ENCODE peak calls at places on chromosome 15, in eight cellular contexts. F is suprapubic skin, A is astrocyte of the spinal cord, Y is A549, D is lower lobe of right lung, V is upper lobe of right lung, M is foreskin fibroblast, J is brain microvascular endothelial cell. K is an unnamed sample.

GRCh38 chr15:80233511-80234080 is 18.4 kb downstream of the CTXND1 start:
- DNase-seq in D (no peak), M (no peak), J (no peak), F (no peak), Y (no peak), A (no peak), V (no peak), K (no peak)

GRCh38 chr15:37204698-37205097 is 104.3 kb upstream of the MEIS2 start:
- DNase-seq in V (no peak), D (no peak), M (no peak), A (no peak), J (no peak), Y (no peak), F (no peak), K (no peak)

GRCh38 chr15:65833501-65834220 is 35.6 kb upstream of the RAB11A start:
- DNase-seq in J (no peak), Y (no peak), V (no peak), D (no peak), M (peak; percentile 23), F (no peak), A (no peak), K (no peak)

GRCh38 chr15:62719316-62719715 is 323.2 kb upstream of the TPM1 start:
- DNase-seq in J (peak; percentile 4), Y (no peak), V (no peak), D (no peak), M (peak; percentile 47), F (no peak), A (peak; percentile 30), K (peak; percentile 77)

GRCh38 chr15:43872416-43873020 is 45.7 kb downstream of the WDR76 start:
- DNase-seq in D (no peak), F (no peak), J (peak; percentile 76), V (no peak), Y (peak; percentile 56), A (peak; percentile 79), M (peak; percentile 90), K (peak; percentile 83)

GRCh38 chr15:40464595-40465185 is 6.1 kb upstream of the CHST14 start:
- DNase-seq in Y (no peak), M (no peak), D (no peak), J (no peak), V (no peak), F (no peak), A (no peak), K (no peak)

GRCh38 chr15:90305932-90306331 is 40.5 kb downstream of the NGRN start:
- DNase-seq in M (no peak), D (no peak), J (no peak), V (no peak), F (no peak), A (no peak), Y (no peak), K (peak; percentile 13)

GRCh38 chr15:65414841-65415621 is 7.7 kb downstream of the IGDCC4 start:
- DNase-seq in Y (peak; percentile 71), F (no peak), M (peak; percentile 64), A (peak; percentile 89), D (no peak), J (peak; percentile 60), V (no peak), K (peak; percentile 18)

GRCh38 chr15:74234598-74234875 is 1.6 kb upstream of the CCDC33 start:
- DNase-seq in F (no peak), J (no peak), A (no peak), D (no peak), V (no peak), M (no peak), Y (no peak), K (no peak)

GRCh38 chr15:33086500-33087141 is 107.9 kb downstream of the FMN1 start:
- DNase-seq in A (peak; percentile 82), M (peak; percentile 85), F (no peak), J (peak; percentile 49), Y (peak; percentile 40), V (no peak), D (no peak), K (peak; percentile 82)
- TF ChIP-seq CTCF in A (peak; percentile 65), M (peak; percentile 54), F (peak; percentile 19), J (peak; percentile 59), Y (peak; percentile 88), V (peak; percentile 56), D (peak; percentile 56), K (peak; percentile 80)

GRCh38 chr15:92399271-92399670 is 5.6 kb downstream of the ST8SIA2 start:
- DNase-seq in Y (no peak), V (no peak), F (no peak), D (no peak), A (no peak), J (no peak), M (no peak), K (no peak)
- TF ChIP-seq CTCF in Y (no peak), V (no peak), F (no peak), D (no peak), A (no peak), J (no peak), M (no peak), K (no peak)

DNA sequence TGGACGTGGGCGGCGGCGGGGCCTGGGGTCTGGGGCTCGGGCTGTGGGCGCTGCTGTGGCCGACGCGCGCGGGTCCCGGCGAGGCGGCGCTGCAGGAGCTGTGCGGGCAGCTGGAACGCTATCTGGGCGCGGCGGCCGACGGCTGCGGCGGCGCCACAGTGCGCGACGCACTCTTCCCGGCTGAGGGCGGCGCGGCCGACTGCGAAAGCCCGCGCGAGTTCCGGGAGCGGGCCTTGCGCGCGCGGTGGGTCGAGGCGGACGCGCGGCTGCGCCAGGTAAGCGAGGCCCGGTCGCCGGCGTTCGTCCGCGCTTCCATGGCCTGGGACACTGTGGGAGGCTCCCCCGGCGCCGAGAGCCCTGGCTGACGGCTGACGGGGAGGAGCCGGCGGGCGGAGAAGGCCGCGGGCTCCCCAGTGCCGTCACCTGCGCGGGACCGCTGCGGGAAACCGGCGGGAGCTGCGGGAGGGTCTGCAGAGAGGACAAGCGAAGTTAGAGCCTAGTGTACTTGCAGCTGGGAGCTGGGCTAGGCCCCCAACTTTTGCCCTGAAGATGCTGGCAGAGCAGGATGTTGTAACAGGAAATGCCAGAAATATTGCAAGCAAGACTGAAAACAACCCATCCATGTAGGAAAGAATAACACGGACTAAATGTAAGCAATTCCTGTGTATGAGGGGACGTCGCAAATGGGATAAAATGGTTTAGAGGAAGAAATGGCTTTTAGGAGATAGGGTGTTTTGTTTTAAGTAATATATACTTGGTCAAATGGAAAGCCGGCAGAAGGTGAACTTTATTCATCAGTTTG is 834 bp downstream of the WHAMM start:
- DNase-seq in A (peak; percentile 49), Y (no peak), F (peak; percentile 69), J (no peak), V (peak; percentile 76), M (peak; percentile 66), D (peak; percentile 63), K (peak; percentile 75)
- TF ChIP-seq CTCF in A (no peak), Y (peak; percentile 37), F (no peak), J (no peak), V (no peak), M (no peak), D (no peak), K (no peak)

DNA sequence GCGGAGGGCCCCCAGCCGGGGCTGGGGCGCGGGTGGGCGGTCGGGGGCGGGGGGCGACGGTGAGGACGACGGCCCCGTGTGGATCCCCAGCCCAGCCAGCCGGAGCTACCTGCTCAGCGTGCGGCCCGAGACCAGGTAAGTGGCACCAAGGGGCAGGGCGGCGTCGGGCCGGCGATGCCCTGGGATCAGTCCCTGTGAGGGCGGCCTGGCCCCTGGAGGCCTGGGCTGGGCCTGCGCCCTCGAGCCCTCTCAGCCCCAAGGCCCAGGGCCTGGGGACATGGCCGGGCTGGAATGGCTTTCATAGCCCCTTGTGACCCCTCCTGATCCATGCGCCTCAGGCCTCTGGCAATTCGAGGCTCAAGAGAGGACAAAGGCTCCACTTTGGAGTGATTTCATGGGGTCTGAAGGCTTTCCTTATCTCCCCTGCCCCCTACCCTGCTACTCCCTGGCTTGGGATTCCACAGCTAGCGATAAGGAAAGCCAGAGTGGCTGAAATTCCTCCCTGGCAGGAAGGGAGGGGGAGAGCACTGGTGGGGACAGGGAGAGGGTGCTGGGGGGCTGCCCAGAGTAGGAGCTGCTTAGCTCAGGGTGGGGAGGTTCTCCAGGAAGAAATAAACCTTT is 415 bp downstream of the ALPK3 start:
- DNase-seq in F (no peak), Y (no peak), J (no peak), V (peak; percentile 74), A (no peak), D (no peak), M (no peak), K (no peak)
- TF ChIP-seq CTCF in F (no peak), Y (no peak), J (peak; percentile 18), V (no peak), A (no peak), D (no peak), M (no peak), K (no peak)

DNA sequence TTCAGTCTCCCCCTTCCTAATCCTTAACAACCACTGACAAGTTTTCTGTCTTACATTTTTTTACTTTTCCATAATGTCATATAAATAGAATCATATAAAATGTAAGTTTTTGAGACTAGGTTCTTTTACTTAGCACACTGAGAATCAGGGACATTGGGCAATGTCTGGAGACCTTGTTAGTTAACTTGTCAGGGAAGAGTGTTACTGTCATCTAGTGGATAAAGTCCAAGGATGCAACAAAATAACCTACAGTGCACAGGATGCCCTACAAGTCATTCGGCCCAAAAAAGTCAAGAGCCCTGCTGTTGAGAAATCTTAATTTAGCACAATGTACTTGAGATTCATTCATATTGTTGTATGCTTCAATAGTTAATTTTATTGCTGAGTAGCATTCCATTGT is 95.6 kb upstream of the MCTP2 start:
- DNase-seq in A (no peak), V (no peak), J (no peak), F (no peak), Y (no peak), D (no peak), M (peak; percentile 4), K (peak; percentile 3)
- TF ChIP-seq CTCF in A (peak; percentile 27), V (no peak), J (no peak), F (no peak), Y (no peak), D (no peak), M (no peak), K (peak; percentile 11)

GRCh38 chr15:36161108-36161507 is 418.3 kb upstream of the CDIN1 start:
- DNase-seq in D (no peak), A (no peak), M (no peak), V (no peak), F (no peak), Y (no peak), J (no peak), K (no peak)

GRCh38 chr15:36156855-36157521 is 422.4 kb upstream of the CDIN1 start:
- DNase-seq in J (no peak), F (peak; percentile 67), Y (no peak), V (no peak), A (peak; percentile 35), D (no peak), M (peak; percentile 73), K (peak; percentile 93)

GRCh38 chr15:36161781-36162212 is 417.6 kb upstream of the CDIN1 start:
- DNase-seq in F (peak; percentile 66), A (peak; percentile 24), M (peak; percentile 75), V (no peak), Y (no peak), J (no peak), D (no peak), K (peak; percentile 91)
- TF ChIP-seq CTCF in F (no peak), A (no peak), M (no peak), V (no peak), Y (no peak), J (no peak), D (no peak), K (peak; percentile 28)